ENCODE peak calls at places on chromosomes 11 and 22, in eight cellular contexts. A is activated T-cell treated with anti-CD3 and anti-CD28 coated beads for 48 hours; T is activated naive CD4-positive, alpha-beta T cell; V is stimulated activated CD8-positive, alpha-beta memory T cell treated with anti-CD3 and anti-CD28 coated beads, Interleukin-15, amount 100 ng/mL, for 24 hours; P is activated CD4-positive, alpha-beta T cell treated with anti-CD3 and anti-CD28 coated beads, Interleukin-2, amount 50 U/mL, for 1 hour; J is mucosa of gallbladder; U is H1; N is GM18507. R is an unnamed sample.

GRCh38 chr22:39299829-39300178 is 19.6 kb downstream of the RPL3 start:
- DNase-seq in N (no peak), J (peak; percentile 47), A (no peak), P (no peak), U (no peak), V (no peak), T (no peak), R (no peak)

GRCh38 chr11:77619576-77620198 is 17.9 kb downstream of the CLNS1A start:
- DNase-seq in U (no peak), T (no peak), A (no peak), P (no peak), J (peak; percentile 16), V (no peak), N (no peak), R (no peak)

GRCh38 chr11:63007920-63008319 is 7.7 kb downstream of the SLC22A8 start:
- DNase-seq in U (no peak), V (no peak), N (no peak), T (no peak), P (no peak), J (no peak), A (no peak), R (no peak)

GRCh38 chr22:46092646-46093410 is 57.5 kb upstream of the PPARA start:
- DNase-seq in J (no peak), N (no peak), U (no peak), V (no peak), T (no peak), P (no peak), A (no peak), R (no peak)

GRCh38 chr11:116379185-116379828 is 393.5 kb downstream of the BUD13 start:
- DNase-seq in V (no peak), A (no peak), T (no peak), P (no peak), U (peak; percentile 81), N (no peak), J (peak; percentile 24), R (no peak)

GRCh38 chr11:108496643-108497256 is 1.4 kb downstream of the POGLUT3 start:
- DNase-seq in V (no peak), J (no peak), U (no peak), T (no peak), A (no peak), P (no peak), N (no peak), R (no peak)

GRCh38 chr11:106391771-106392412 is 314.4 kb downstream of the AASDHPPT start:
- DNase-seq in V (no peak), A (no peak), U (no peak), P (no peak), J (no peak), N (no peak), T (no peak), R (no peak)

GRCh38 chr11:1619449-1619848 is 2.5 kb downstream of the KRTAP5-4 start:
- DNase-seq in T (no peak), A (no peak), J (no peak), V (no peak), P (no peak), N (no peak), U (no peak), R (no peak)

GRCh38 chr11:130050272-130050671 is 19.4 kb upstream of the APLP2 start:
- DNase-seq in J (no peak), V (no peak), T (no peak), P (no peak), U (no peak), N (no peak), A (no peak), R (no peak)

GRCh38 chr11:92707173-92707619 is 262.3 kb upstream of the MTNR1B start:
- DNase-seq in V (no peak), A (no peak), P (no peak), U (no peak), J (no peak), T (no peak), N (no peak), R (no peak)

GRCh38 chr22:22377335-22377734 is 131.2 kb downstream of the ZNF280B start:
- DNase-seq in J (no peak), T (no peak), V (no peak), P (no peak), U (no peak), A (no peak), N (no peak), R (no peak)

GRCh38 chr11:12272821-12273617 is 104.4 kb upstream of the PARVA start:
- DNase-seq in V (no peak), A (no peak), T (no peak), U (no peak), J (no peak), N (no peak), P (no peak), R (no peak)

GRCh38 chr11:17827006-17827405 is 92.4 kb downstream of the KCNC1 start:
- DNase-seq in P (no peak), A (no peak), T (no peak), N (no peak), J (no peak), V (no peak), U (no peak), R (no peak)

GRCh38 chr11:64649304-64649703 is 58.3 kb downstream of the SLC22A12 start:
- DNase-seq in T (no peak), A (no peak), U (peak; percentile 78), J (no peak), V (no peak), P (no peak), N (no peak), R (no peak)

GRCh38 chr22:17984114-17984513 is 40.2 kb downstream of the MICAL3 start:
- DNase-seq in A (no peak), J (no peak), U (no peak), N (no peak), V (no peak), P (no peak), T (no peak), R (no peak)

GRCh38 chr22:50621491-50621880 is 6.5 kb downstream of the ARSA start:
- DNase-seq in V (no peak), A (peak; percentile 48), J (no peak), T (peak; percentile 41), U (no peak), N (no peak), P (peak; percentile 29), R (no peak)

R was measured in activated CD4-positive, CD25-positive, alpha-beta regulatory T cell.